ENCODE peak calls at places on chromosomes 13 and 19, in seven cellular contexts. S is brain pericyte, O is PC-3, D is AG04450, U is HFF-Myc, C is M059J, V is lower leg skin. E is an unnamed sample.

GRCh38 chr19:16382775-16383543 is 58.3 kb downstream of the KLF2 start:
- DNase-seq in C (peak), O (peak), V (peak), S (peak), D (peak), U (peak), E (peak)

GRCh38 chr13:105118577-105118976 is 1416.9 kb downstream of the EFNB2 start:
- DNase-seq in S (no peak), U (no peak), O (no peak), C (no peak), D (no peak), V (no peak), E (no peak)

GRCh38 chr13:27526516-27526915 is 76.2 kb upstream of the MTIF3 start:
- DNase-seq in O (no peak), U (no peak), V (no peak), D (no peak), C (no peak), S (no peak), E (no peak)

GRCh38 chr13:28136916-28137315 is 1.4 kb upstream of the PAN3 start:
- DNase-seq in D (no peak), U (no peak), V (no peak), O (peak), C (no peak), S (no peak), E (peak)

GRCh38 chr19:8208710-8209110 is 460 bp upstream of the CERS4 start:
- DNase-seq in U (no peak), C (no peak), V (no peak), D (no peak), O (no peak), S (no peak), E (no peak)

GRCh38 chr13:42119875-42120274 is 71.4 kb downstream of the DGKH start:
- DNase-seq in O (no peak), S (no peak), U (no peak), D (no peak), V (no peak), C (peak), E (no peak)

GRCh38 chr13:110341445-110342247 is 34.6 kb downstream of the COL4A2 start:
- DNase-seq in S (no peak), D (no peak), V (no peak), O (no peak), U (no peak), C (no peak), E (no peak)

GRCh38 chr13:78586706-78587105 is 16.6 kb downstream of the POU4F1 start:
- DNase-seq in U (no peak), S (no peak), C (no peak), V (no peak), D (no peak), O (no peak), E (no peak)

GRCh38 chr19:38781058-38781457 is 7.7 kb upstream of the LGALS7 start:
- DNase-seq in U (no peak), C (no peak), D (no peak), S (no peak), V (no peak), O (no peak), E (no peak)

GRCh38 chr13:35961461-35962220 is 169.5 kb downstream of the DCLK1 start:
- DNase-seq in U (no peak), O (peak), C (no peak), D (no peak), V (no peak), S (no peak), E (no peak)

GRCh38 chr19:28257396-28257795 is 955.6 kb downstream of the UQCRFS1 start:
- DNase-seq in U (no peak), D (no peak), C (no peak), O (no peak), S (no peak), V (no peak), E (no peak)

GRCh38 chr19:15154002-15154612 is 46.7 kb downstream of the NOTCH3 start:
- DNase-seq in C (peak), D (no peak), V (no peak), S (no peak), U (no peak), O (peak), E (peak)

GRCh38 chr13:23960566-23961156 is 63.4 kb upstream of the C1QTNF9B start:
- DNase-seq in C (peak), V (no peak), D (no peak), U (no peak), S (no peak), O (peak), E (no peak)

GRCh38 chr13:30159446-30159839 is 147.9 kb downstream of the KATNAL1 start:
- DNase-seq in V (no peak), S (peak), O (peak), C (peak), D (peak), U (peak), E (no peak)

GRCh38 chr13:48804836-48805601 is 151.3 kb downstream of the CYSLTR2 start:
- DNase-seq in C (peak), S (no peak), O (peak), D (no peak), U (no peak), V (no peak), E (no peak)

GRCh38 chr19:7829561-7830271 is at the start of gene EVI5L:
- DNase-seq in C (peak), U (peak), D (peak), O (peak), V (peak), S (peak), E (peak)

GRCh38 chr19:1122972-1123363 is 19.2 kb downstream of the GPX4 start:
- DNase-seq in S (no peak), U (no peak), V (no peak), D (no peak), O (peak), C (no peak), E (no peak)

GRCh38 chr19:6095760-6096159 is 14.5 kb downstream of the RFX2 start:
- DNase-seq in C (no peak), D (no peak), O (no peak), V (no peak), U (no peak), S (no peak), E (no peak)

GRCh38 chr19:33458807-33459206 is 62.8 kb downstream of the PEPD start:
- DNase-seq in S (no peak), V (no peak), O (no peak), D (no peak), U (no peak), C (no peak), E (no peak)

GRCh38 chr13:111531505-111531904 is 211.1 kb downstream of the TEX29 start:
- DNase-seq in O (peak), U (no peak), S (no peak), V (no peak), D (no peak), C (no peak), E (no peak)

GRCh38 chr19:12834418-12834943 is at the start of gene RTBDN:
- DNase-seq in S (no peak), C (peak), V (no peak), O (peak), D (no peak), U (no peak), E (no peak)

GRCh38 chr19:39237200-39238184 is 7.3 kb downstream of the IFNL3 start:
- DNase-seq in V (no peak), U (no peak), C (peak), O (peak), S (no peak), D (no peak), E (peak)

E was measured in MM.1S.